ENCODE peak calls at places on chromosomes 12 and 14, in nine cellular contexts. F is PC-3, B is Peyer's patch, T is uterus, K is bronchial epithelial cell, S is cardiac muscle cell, W is prostate gland, A is Panc1, V is thyroid gland. Z is an unnamed sample. For H3K36me3, the result is how much of the 10 kb centered on the place peaks cover.

GRCh38 chr12:41962171-41962572 is 182.5 kb downstream of the GXYLT1 start:
- DNase-seq in F (no peak), B (no peak), T (no peak), K (no peak), S (no peak), W (no peak), A (no peak), V (peak), Z (no peak)

GRCh38 chr14:51321036-51321435 is 81.0 kb downstream of the TMX1 start:
- DNase-seq in F (no peak), B (no peak), T (no peak), K (peak), S (no peak), W (no peak), A (no peak), V (no peak), Z (no peak)

GRCh38 chr12:19844224-19844623 is 404.9 kb downstream of the AEBP2 start:
- DNase-seq in F (no peak), B (no peak), T (no peak), K (no peak), S (no peak), W (no peak), A (no peak), V (no peak), Z (no peak)

GRCh38 chr12:38850463-38850862 is 54.9 kb downstream of the CPNE8 start:
- DNase-seq in F (no peak), B (no peak), T (no peak), K (no peak), S (peak), W (no peak), A (no peak), V (no peak), Z (no peak)

GRCh38 chr14:52018252-52018651 is 28.9 kb downstream of the RTRAF start:
- DNase-seq in F (no peak), B (peak), T (no peak), K (peak), S (no peak), W (no peak), A (no peak), V (peak), Z (peak)

GRCh38 chr12:92224685-92225331 is 79.2 kb upstream of the BTG1 start:
- DNase-seq in F (peak), B (no peak), T (peak), K (peak), S (no peak), W (no peak), A (no peak), V (no peak), Z (no peak)

GRCh38 chr14:100900837-100901390 is 2.6 kb downstream of the RTL1 start:
- DNase-seq in F (peak), B (peak), T (no peak), K (no peak), S (peak), W (peak), A (no peak), V (no peak), Z (peak)

GRCh38 chr12:33330940-33331339 is 108.7 kb downstream of the SYT10 start:
- DNase-seq in F (no peak), B (no peak), T (no peak), K (no peak), S (no peak), W (no peak), A (no peak), V (no peak), Z (no peak)

GRCh38 chr12:2129076-2129475 is 76.3 kb downstream of the CACNA1C start:
- DNase-seq in F (peak), B (no peak), T (no peak), K (peak), S (peak), W (no peak), A (no peak), V (no peak), Z (no peak)

GRCh38 chr12:11797317-11797913 is 147.9 kb downstream of the ETV6 start:
- DNase-seq in F (no peak), B (no peak), T (no peak), K (no peak), S (peak), W (no peak), A (no peak), V (no peak), Z (no peak)

GRCh38 chr12:67531519-67531918 is 117.0 kb upstream of the DYRK2 start:
- DNase-seq in F (no peak), B (no peak), T (no peak), K (no peak), S (no peak), W (no peak), A (no peak), V (no peak), Z (no peak)

GRCh38 chr14:36773558-36773957 is 111.9 kb downstream of the PAX9 start:
- DNase-seq in F (peak), B (no peak), T (no peak), K (peak), S (no peak), W (no peak), A (no peak), V (no peak), Z (no peak)

GRCh38 chr14:103257211-103257962 is 76.7 kb upstream of the EIF5 start:
- DNase-seq in F (peak), B (no peak), T (no peak), K (peak), S (no peak), W (no peak), A (no peak), V (no peak), Z (no peak)

GRCh38 chr14:60734465-60735242 is at the start of gene MNAT1:
- DNase-seq in F (peak), B (peak), T (peak), K (peak), S (peak), W (peak), A (peak), V (peak), Z (peak)

GRCh38 chr12:90262261-90262660 is 553.6 kb upstream of the ATP2B1 start:
- DNase-seq in F (peak), B (no peak), T (no peak), K (peak), S (no peak), W (no peak), A (no peak), V (no peak), Z (no peak)

GRCh38 chr12:121792607-121793500 is 634 bp downstream of the RHOF start:
- DNase-seq in F (peak), B (peak), T (no peak), K (no peak), S (no peak), W (no peak), A (no peak), V (peak), Z (no peak)

GRCh38 chr12:19778822-19779221 is 339.5 kb downstream of the AEBP2 start:
- DNase-seq in F (no peak), B (no peak), T (no peak), K (no peak), S (peak), W (no peak), A (no peak), V (no peak), Z (no peak)

GRCh38 chr12:13045816-13046215 is 1.6 kb downstream of the FAM234B start:
- DNase-seq in F (no peak), B (no peak), T (no peak), K (no peak), S (no peak), W (no peak), A (no peak), V (no peak), Z (no peak)

GRCh38 chr12:39239484-39240143 is 203.3 kb downstream of the KIF21A start:
- DNase-seq in F (peak), B (no peak), T (no peak), K (peak), S (no peak), W (no peak), A (no peak), V (no peak), Z (peak)

GRCh38 chr14:64760916-64761315 is 56.7 kb downstream of the PLEKHG3 start:
- DNase-seq in F (no peak), B (no peak), T (no peak), K (no peak), S (no peak), W (no peak), A (no peak), V (no peak), Z (no peak)

GRCh38 chr12:92416385-92416812 is 270.8 kb upstream of the BTG1 start:
- DNase-seq in F (no peak), B (no peak), T (no peak), K (no peak), S (no peak), W (no peak), A (no peak), V (no peak), Z (no peak)

GRCh38 chr12:106416273-106416672 is 58.7 kb downstream of the POLR3B start:
- DNase-seq in F (no peak), B (no peak), T (no peak), K (no peak), S (peak), W (no peak), A (no peak), V (peak), Z (no peak)

GRCh38 chr12:9634177-9634803 is 26.6 kb upstream of the KLRB1 start:
- DNase-seq in F (peak), B (peak), T (no peak), K (peak), S (peak), W (peak), A (no peak), V (peak), Z (peak)

DNA sequence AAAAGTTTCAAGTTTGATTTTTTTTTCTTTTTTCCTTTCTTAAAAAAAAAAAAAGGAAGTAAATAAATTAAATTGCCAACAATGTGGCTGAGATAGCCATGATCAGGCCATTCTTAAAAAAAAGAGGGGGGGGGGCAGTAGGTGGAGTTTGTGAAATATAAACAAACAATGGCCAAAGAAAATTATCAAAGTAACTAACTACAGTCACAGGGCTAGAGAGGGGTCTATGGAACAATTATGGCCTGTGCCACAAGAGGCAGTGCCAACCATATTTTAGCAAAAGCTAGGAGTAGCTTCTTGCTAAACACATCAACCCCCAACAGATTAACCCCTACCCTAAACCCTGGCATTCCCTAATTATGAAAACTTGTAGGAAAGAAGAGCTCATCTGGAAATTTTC is 16.2 kb upstream of the SMARCC2 start:
- DNase-seq in F (no peak), B (no peak), T (no peak), K (no peak), S (no peak), W (no peak), A (no peak), V (no peak), Z (no peak)
- H3K36me3 ChIP-seq in F (under half), B (under half), T (under half), K (under half), S (under half), W (under half), A (under half), V (under half), Z (under half)

DNA sequence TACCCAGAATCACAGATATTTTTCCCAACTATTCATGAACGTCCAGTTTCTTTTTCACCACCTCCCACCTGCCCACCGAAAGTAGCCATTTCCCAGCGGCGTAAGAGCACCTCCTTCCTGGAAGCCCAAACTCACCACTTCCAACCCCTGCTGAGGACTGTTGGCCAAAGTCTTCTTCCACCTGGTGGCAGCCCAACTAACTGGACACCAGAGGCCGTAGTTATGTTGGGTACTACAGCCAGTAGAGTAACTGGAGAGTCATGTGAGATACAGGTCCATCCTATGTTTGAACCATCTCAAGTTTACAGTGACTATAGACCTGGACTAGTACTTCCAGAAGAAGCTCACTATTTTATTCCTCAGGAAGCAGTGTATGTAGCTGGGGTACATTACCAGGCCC is 81.6 kb downstream of the RAD52 start:
- DNase-seq in F (no peak), B (no peak), T (no peak), K (no peak), S (no peak), W (no peak), A (no peak), V (no peak), Z (no peak)
- H3K4me3 ChIP-seq in F (no peak), B (no peak), T (no peak), K (no peak), S (no peak), W (no peak), A (no peak), V (no peak), Z (no peak)

DNA sequence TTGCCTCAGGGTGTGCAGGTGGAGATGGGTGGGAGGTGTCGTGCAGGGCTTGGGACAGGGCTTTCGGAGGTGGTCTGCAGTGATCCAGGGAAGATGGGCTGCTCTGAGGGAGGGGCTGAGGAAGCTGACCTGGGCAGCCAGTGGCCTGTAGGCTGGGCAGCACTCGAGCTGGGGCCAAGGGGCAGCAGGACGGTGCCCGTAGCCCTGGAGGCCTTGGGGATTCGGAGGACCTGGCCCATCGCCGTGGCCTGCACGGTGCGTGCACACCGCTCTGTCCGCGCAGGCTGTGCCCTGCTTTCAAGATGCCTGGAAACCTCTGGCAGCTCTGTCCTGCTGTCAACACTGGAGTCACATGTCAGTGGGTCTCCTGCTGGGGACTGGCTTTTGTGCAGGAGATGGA is 9.1 kb downstream of the PACS2 start:
- DNase-seq in F (no peak), B (no peak), T (no peak), K (no peak), S (no peak), W (no peak), A (no peak), V (no peak), Z (no peak)
- H3K36me3 ChIP-seq in F (under half), B (under half), T (under half), K (under half), S (under half), W (under half), A (under half), V (under half), Z (under half)

GRCh38 chr12:6337958-6338406 is 3.9 kb downstream of the TNFRSF1A start:
- DNase-seq in F (no peak), B (no peak), T (no peak), K (no peak), S (peak), W (no peak), A (no peak), V (no peak), Z (no peak)
- H3K4me3 ChIP-seq in F (peak), B (peak), T (peak), K (no peak), S (no peak), W (no peak), A (peak), V (no peak), Z (peak)

DNA sequence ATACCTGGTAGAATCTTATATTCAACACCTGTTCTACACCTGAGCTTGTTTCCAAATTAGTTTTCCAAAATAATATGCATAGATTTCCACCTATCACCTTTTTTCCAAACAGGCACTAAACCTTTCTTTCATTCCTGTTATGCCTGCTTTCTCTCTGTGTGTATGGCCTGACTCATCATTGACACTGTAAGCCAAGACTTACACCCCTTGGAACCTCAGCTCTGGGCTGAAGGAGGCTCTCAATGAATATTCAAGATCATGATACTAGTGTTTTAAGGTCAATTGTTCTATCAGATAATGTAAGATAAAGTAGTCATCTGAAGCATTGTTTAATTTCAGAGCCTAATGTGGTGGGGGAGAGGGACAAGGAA is 1193.3 kb downstream of the FLRT2 start:
- DNase-seq in F (no peak), B (no peak), T (no peak), K (no peak), S (no peak), W (no peak), A (no peak), V (no peak), Z (no peak)
- H3K36me3 ChIP-seq in F (under half), B (under half), T (under half), K (under half), S (under half), W (under half), A (under half), V (under half), Z (under half)

GRCh38 chr12:57607958-57608663 is 3.1 kb upstream of the ARHGEF25 start:
- DNase-seq in F (no peak), B (no peak), T (no peak), K (no peak), S (no peak), W (no peak), A (no peak), V (no peak), Z (no peak)

GRCh38 chr12:57609091-57609780 is 2.0 kb upstream of the ARHGEF25 start:
- DNase-seq in F (no peak), B (no peak), T (peak), K (no peak), S (no peak), W (no peak), A (no peak), V (no peak), Z (no peak)

GRCh38 chr12:57610553-57611115 is 601 bp upstream of the ARHGEF25 start:
- DNase-seq in F (no peak), B (no peak), T (peak), K (no peak), S (no peak), W (no peak), A (no peak), V (peak), Z (peak)

GRCh38 chr12:57611116-57611809 is at the start of gene ARHGEF25:
- DNase-seq in F (peak), B (peak), T (peak), K (no peak), S (peak), W (peak), A (no peak), V (peak), Z (peak)

GRCh38 chr12:57609781-57610552 is 1.3 kb upstream of the ARHGEF25 start:
- DNase-seq in F (no peak), B (no peak), T (peak), K (no peak), S (no peak), W (no peak), A (no peak), V (no peak), Z (no peak)
- H3K4me3 ChIP-seq in F (no peak), B (peak), T (peak), K (no peak), S (peak), W (peak), A (no peak), V (no peak), Z (no peak)

GRCh38 chr12:123264642-123265041 is 7.0 kb downstream of the CDK2AP1 start:
- DNase-seq in F (no peak), B (no peak), T (no peak), K (no peak), S (no peak), W (no peak), A (no peak), V (no peak), Z (no peak)

GRCh38 chr12:123260081-123260480 is 11.6 kb downstream of the CDK2AP1 start:
- DNase-seq in F (no peak), B (no peak), T (no peak), K (peak), S (no peak), W (peak), A (no peak), V (no peak), Z (no peak)

GRCh38 chr12:123261196-123261595 is 10.5 kb downstream of the CDK2AP1 start:
- DNase-seq in F (no peak), B (no peak), T (no peak), K (no peak), S (no peak), W (no peak), A (no peak), V (no peak), Z (no peak)

GRCh38 chr12:123265851-123266678 is 5.6 kb downstream of the CDK2AP1 start:
- DNase-seq in F (no peak), B (no peak), T (no peak), K (no peak), S (no peak), W (no peak), A (no peak), V (no peak), Z (no peak)

DNA sequence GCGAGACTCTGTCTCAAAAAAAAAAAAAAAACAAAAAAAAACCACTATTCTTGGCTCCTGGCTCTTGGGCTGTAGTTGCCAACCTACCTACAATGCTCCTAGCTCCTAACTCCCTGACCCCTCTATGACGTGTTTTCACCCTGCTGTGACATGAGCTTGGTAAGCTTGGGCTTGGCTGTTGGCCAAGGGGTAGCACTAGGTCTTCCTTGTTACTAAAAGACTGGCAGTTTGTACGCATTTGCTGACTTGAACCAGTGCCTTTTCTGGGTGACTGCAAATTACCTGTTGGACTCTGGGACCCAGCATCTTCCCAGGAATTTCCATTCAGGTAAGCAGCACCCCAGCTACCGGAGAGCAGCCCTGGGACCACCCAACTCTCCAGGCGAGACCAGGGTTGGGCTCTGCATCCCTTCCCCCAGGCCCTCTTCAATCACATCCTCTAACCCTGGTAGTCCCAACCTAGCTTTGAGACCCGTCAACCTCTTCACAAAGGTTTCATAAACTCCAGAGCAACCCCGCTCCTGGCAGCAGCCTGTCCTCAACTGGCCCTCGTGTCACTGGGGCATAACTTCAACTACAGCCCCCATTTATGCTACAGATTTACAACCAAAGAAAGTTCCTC is 8.3 kb downstream of the CDK2AP1 start:
- DNase-seq in F (no peak), B (no peak), T (no peak), K (no peak), S (no peak), W (no peak), A (no peak), V (no peak), Z (no peak)
- H3K36me3 ChIP-seq in F (under half), B (under half), T (under half), K (under half), S (under half), W (under half), A (under half), V (under half), Z (under half)

DNA sequence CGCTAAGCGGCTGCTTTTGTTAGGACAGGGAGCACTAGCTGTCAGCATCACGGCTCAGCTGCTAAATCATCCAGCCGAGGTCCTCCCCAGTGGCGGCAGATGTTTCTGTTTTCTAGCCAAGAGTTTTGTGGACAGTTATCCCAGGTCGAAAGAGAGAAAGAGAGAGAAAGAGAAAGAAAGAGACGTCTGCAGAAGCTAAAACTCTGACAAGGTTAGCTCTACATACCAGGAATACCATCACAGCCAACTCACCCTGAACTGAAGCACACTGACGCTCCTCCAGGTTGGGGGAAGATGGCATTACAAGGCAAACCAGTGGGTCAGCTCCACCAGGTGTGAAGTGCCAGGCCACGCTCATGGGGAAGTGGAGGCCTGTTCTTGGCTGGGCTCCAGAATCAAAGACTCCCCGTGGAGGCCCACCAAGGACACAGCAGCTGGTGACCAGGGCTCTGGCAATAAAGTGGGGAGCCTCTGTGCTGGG is 64.9 kb upstream of the DICER1 start:
- DNase-seq in F (peak), B (no peak), T (peak), K (peak), S (peak), W (no peak), A (no peak), V (no peak), Z (no peak)
- H3K4me3 ChIP-seq in F (no peak), B (no peak), T (no peak), K (no peak), S (no peak), W (no peak), A (no peak), V (no peak), Z (no peak)

GRCh38 chr12:99212275-99212674 is 435.3 kb upstream of the GARIN6 start:
- DNase-seq in F (no peak), B (no peak), T (no peak), K (no peak), S (no peak), W (no peak), A (no peak), V (no peak), Z (no peak)

GRCh38 chr12:99213047-99213446 is 434.5 kb upstream of the GARIN6 start:
- DNase-seq in F (no peak), B (no peak), T (no peak), K (no peak), S (no peak), W (no peak), A (no peak), V (no peak), Z (no peak)
- H3K36me3 ChIP-seq in F (under half), B (under half), T (under half), K (under half), S (under half), W (under half), A (under half), V (under half), Z (under half)

Z was measured in colonic mucosa.